ENCODE peak calls at places on chromosomes 13 and 19, in five cellular contexts. C is right cardiac atrium, G is psoas muscle, B is GM23248, V is IMR-90. R is an unnamed sample.
A peak's percentile ranks its signal among the peaks of the same experiment; 100 is the strongest.

GRCh38 chr13:41492432-41493267 is 35.3 kb downstream of the RGCC start:
- DNase-seq in C (no peak), G (no peak), B (no peak), V (no peak), R (no peak)

GRCh38 chr19:57888494-57889231 is at the start of gene ZNF814:
- DNase-seq in C (peak; percentile 96), G (peak; percentile 88), B (peak; percentile 89), V (peak; percentile 84), R (peak; percentile 47)

GRCh38 chr19:40413291-40413994 is at the start of gene PRX:
- DNase-seq in C (peak; percentile 53), G (no peak), B (no peak), V (no peak), R (no peak)

GRCh38 chr19:23015660-23016059 is 12.7 kb upstream of the ZNF728 start:
- DNase-seq in C (no peak), G (no peak), B (no peak), V (no peak), R (no peak)

GRCh38 chr13:44710576-44710975 is 134.4 kb upstream of the TSC22D1 start:
- DNase-seq in C (no peak), G (no peak), B (peak; percentile 90), V (peak; percentile 96), R (peak; percentile 83)

GRCh38 chr13:90502143-90502542 is 845.3 kb upstream of the MIR17HG start:
- DNase-seq in C (peak; percentile 52), G (no peak), B (no peak), V (no peak), R (no peak)

GRCh38 chr19:17777840-17778620 is 16.9 kb upstream of the B3GNT3 start:
- DNase-seq in C (peak; percentile 76), G (peak; percentile 73), B (peak; percentile 69), V (peak; percentile 10), R (no peak)

GRCh38 chr19:31351212-31352193 is 2.3 kb upstream of the TSHZ3 start:
- DNase-seq in C (peak; percentile 82), G (no peak), B (peak; percentile 80), V (peak; percentile 63), R (no peak)

GRCh38 chr19:39077323-39077722 is 6.8 kb upstream of the ACP7 start:
- DNase-seq in C (no peak), G (no peak), B (no peak), V (no peak), R (no peak)

GRCh38 chr13:21812192-21812626 is 141.3 kb downstream of the FGF9 start:
- DNase-seq in C (no peak), G (no peak), B (no peak), V (no peak), R (no peak)

GRCh38 chr19:39401549-39402416 is 4.9 kb upstream of the ZFP36 start:
- DNase-seq in C (peak; percentile 82), G (peak; percentile 76), B (peak; percentile 81), V (peak; percentile 89), R (no peak)

GRCh38 chr19:13007292-13008045 is 12.2 kb downstream of the NFIX start:
- DNase-seq in C (peak; percentile 91), G (peak; percentile 90), B (peak; percentile 37), V (no peak), R (no peak)

GRCh38 chr13:19567820-19568534 is 6.6 kb upstream of the TPTE2 start:
- DNase-seq in C (no peak), G (no peak), B (no peak), V (no peak), R (no peak)

GRCh38 chr13:19575230-19575629 is 13.9 kb upstream of the TPTE2 start:
- DNase-seq in C (no peak), G (no peak), B (no peak), V (no peak), R (no peak)

GRCh38 chr13:19572280-19572679 is 10.9 kb upstream of the TPTE2 start:
- DNase-seq in C (no peak), G (no peak), B (no peak), V (no peak), R (no peak)

DNA sequence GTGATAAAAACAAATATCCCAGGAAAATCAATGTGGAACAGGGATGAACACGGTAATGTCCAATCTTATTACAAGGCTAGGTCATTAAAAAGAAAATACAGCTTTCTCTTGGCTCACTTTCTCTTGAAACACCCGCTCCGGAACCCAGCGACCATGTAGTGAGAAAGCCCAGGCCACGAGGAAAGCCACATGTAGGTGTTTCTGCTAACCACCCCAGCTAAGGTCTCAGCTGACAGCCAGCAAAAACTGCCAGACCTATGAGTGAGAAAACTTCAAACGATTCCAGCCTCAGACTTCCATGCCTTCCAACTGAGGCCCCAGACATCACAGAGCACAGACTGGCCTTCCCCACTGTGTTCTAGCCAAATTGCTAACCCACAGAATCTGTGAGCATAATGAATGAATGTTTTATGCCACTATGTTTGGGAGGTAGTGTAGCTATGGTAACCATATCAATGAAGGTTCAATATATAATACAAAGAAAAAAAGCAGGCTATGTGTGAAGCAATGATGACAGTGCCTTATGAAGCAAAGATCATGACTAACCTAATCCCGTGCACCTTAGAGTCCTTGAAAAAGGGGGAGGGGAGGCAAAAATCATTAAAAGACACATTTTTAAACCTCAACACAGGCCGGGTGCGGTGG is 11.9 kb upstream of the TPTE2 start:
- DNase-seq in C (no peak), G (no peak), B (no peak), V (no peak), R (no peak)
- H3K9me3 ChIP-seq in C (no peaks in the 10 kb centered on the region), G (no peaks in the 10 kb centered on the region), B (no peaks in the 10 kb centered on the region), V (no peaks in the 10 kb centered on the region), R (no peaks in the 10 kb centered on the region)

DNA sequence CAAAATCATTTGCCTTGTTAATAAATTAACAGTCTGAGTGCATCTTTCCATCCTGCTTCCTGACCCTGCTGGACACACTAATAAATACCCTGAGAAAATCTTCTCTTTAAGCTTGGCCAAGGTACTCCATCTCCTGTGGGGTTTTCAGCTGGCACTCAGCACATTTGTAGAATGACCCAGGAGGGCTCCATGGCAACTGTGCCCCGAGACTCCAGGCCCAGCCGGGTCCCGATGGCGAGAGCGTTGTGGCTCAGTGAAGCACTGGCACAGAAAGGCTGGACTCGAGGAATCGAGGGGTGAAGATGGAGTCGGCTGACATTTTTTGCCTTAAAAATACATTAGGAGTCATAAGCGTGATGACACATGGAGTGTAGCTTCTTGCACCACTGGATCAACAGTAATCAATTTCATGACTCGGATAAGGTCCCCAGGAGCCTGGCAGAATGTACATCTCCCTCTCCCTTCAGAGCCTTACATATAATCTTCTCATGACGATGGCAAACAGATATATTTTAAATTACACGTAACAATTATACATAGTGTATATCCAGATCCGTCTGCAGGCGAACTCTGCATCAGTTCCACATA is 85.4 kb downstream of the SLC7A1 start:
- DNase-seq in C (no peak), G (no peak), B (peak; percentile 88), V (peak; percentile 57), R (no peak)
- H3K27ac ChIP-seq in C (no peak overlapping the region), G (no peak overlapping the region), B (peak overlapping the region; percentile 73), V (no peak overlapping the region), R (no peak overlapping the region)

DNA sequence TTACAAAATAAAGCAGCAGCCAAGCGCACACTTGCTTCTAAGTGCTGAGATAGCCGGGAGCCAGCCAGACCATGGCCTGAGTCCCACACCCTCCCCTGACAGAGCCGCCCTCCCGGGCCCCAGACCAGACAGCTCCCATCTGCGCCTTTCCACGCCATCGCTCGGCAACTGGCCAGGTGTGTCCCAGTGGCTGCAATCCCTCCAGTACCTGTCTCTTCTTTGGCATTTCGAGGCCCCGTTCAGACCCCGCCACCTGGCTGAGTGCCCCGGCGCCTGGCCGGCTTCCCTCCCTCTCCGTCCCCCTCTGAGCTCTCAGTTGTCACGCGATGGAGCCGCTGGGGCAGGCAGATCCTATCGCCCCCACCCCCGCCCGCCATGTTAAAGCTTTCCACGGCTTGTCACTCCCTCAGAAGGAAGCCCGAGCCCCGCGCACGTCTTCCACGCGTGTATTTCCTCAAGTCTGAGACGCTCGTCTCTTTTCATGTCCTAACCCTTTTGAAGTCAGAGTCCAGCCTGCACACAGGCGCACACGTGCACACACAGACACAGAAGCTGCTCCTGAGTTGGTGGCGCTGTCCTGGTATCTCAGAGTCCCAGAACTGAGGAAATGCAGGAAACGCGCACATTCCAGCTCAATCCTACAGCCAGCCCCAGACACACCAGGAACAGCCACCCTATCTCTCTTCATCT is 7.9 kb downstream of the MLLT1 start:
- DNase-seq in C (peak; percentile 98), G (peak; percentile 94), B (peak; percentile 89), V (peak; percentile 74), R (no peak)
- H3K4me3 ChIP-seq in C (peak overlapping the region; percentile 0), G (peak overlapping the region; percentile 56), B (peak overlapping the region; percentile 54), V (peak overlapping the region; percentile 6), R (peak overlapping the region; percentile 21)

DNA sequence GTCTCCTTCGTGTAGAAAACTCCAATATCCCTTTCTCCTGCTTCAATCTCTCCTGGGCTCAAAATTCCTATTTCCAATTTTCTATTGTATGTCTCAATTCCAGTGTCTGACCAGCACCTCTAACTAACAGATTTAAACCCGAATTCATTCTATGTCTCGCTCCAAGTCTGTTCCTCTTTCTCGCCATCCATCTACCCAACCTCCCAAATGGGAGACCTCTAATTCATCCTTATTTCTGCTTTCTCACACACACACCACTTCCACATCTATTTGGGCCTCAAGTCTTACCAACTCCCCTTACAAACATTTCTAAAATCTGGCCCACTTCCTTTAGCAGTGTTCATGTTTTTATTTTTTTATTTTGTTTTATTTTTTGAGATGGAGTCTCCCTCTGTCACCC is 53.3 kb downstream of the MBD3L2B start:
- DNase-seq in C (no peak), G (no peak), B (no peak), V (no peak), R (no peak)
- H3K9me3 ChIP-seq in C (no peaks in the 10 kb centered on the region), G (no peaks in the 10 kb centered on the region), B (no peaks in the 10 kb centered on the region), V (peaks cover 20% of the 10 kb centered on the region), R (peaks cover 43% of the 10 kb centered on the region)

DNA sequence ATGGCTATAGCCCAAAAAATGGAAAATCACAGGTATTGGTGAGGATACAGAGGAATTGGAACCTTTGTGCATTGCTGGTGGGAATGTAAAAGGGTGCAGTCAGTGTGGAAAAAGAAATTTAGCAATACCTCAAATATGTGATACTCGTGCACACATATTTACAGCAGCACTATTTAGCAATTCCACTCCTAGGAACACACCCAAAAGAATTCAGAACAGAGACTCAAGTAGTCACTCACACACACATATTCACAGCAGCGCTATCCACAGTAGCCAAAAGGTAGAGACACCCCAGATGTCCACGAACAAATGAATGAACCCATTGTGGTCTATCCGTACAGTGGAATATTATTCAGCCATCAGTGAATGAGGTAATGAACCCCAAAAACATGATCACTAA is 114.0 kb downstream of the COL4A2 start:
- DNase-seq in C (no peak), G (no peak), B (no peak), V (no peak), R (no peak)
- H3K27ac ChIP-seq in C (no peak overlapping the region), G (no peak overlapping the region), B (no peak overlapping the region), V (no peak overlapping the region), R (no peak overlapping the region)

GRCh38 chr19:10730932-10731331 is 13.1 kb downstream of the DNM2 start:
- DNase-seq in C (no peak), G (no peak), B (no peak), V (no peak), R (no peak)
- H3K4me3 ChIP-seq in C (no peak overlapping the region), G (no peak overlapping the region), B (no peak overlapping the region), V (no peak overlapping the region), R (no peak overlapping the region)

GRCh38 chr19:36635342-36635741 is 30.2 kb downstream of the ZNF382 start:
- DNase-seq in C (no peak), G (no peak), B (no peak), V (no peak), R (no peak)
- H3K9me3 ChIP-seq in C (peaks cover 23% of the 10 kb centered on the region), G (peaks cover 100% of the 10 kb centered on the region), B (peaks cover 12% of the 10 kb centered on the region), V (peaks cover 79% of the 10 kb centered on the region), R (peaks cover 61% of the 10 kb centered on the region)